ENCODE peak calls at places on chromosomes 13 and 19, in four cellular contexts. Y is GM13977, H is OCI-LY7, B is fibroblast of pulmonary artery. S is an unnamed sample.

GRCh38 chr19:45824041-45824471 is 8.9 kb upstream of the RSPH6A start:
- DNase-seq in H (no peak), Y (no peak), B (no peak), S (no peak)

GRCh38 chr19:35739275-35740107 is 2.8 kb downstream of the IGFLR1 start:
- DNase-seq in H (no peak), Y (peak; percentile 14), B (no peak), S (no peak)

GRCh38 chr19:45955905-45956608 is 17.6 kb downstream of the NOVA2 start:
- DNase-seq in Y (no peak), B (peak; percentile 93), H (no peak), S (no peak)

GRCh38 chr19:1855040-1855827 is 7.0 kb upstream of the REXO1 start:
- DNase-seq in H (peak; percentile 82), Y (peak; percentile 96), B (peak; percentile 85), S (peak; percentile 93)

GRCh38 chr13:52137489-52137888 is 8.6 kb upstream of the NEK5 start:
- DNase-seq in Y (no peak), H (no peak), B (no peak), S (no peak)

GRCh38 chr19:51181913-51182419 is 39.9 kb downstream of the SIGLEC7 start:
- DNase-seq in H (no peak), Y (no peak), B (no peak), S (no peak)

GRCh38 chr13:54657588-54657987 is 1629.0 kb downstream of the OLFM4 start:
- DNase-seq in B (no peak), Y (no peak), H (no peak), S (no peak)

GRCh38 chr19:17125728-17126677 is 50.4 kb downstream of the MYO9B start:
- DNase-seq in H (peak; percentile 67), B (peak; percentile 46), Y (peak; percentile 76), S (peak; percentile 80)

GRCh38 chr13:43573361-43573740 is 213.4 kb downstream of the ENOX1 start:
- DNase-seq in B (peak; percentile 48), Y (no peak), H (no peak), S (no peak)

DNA sequence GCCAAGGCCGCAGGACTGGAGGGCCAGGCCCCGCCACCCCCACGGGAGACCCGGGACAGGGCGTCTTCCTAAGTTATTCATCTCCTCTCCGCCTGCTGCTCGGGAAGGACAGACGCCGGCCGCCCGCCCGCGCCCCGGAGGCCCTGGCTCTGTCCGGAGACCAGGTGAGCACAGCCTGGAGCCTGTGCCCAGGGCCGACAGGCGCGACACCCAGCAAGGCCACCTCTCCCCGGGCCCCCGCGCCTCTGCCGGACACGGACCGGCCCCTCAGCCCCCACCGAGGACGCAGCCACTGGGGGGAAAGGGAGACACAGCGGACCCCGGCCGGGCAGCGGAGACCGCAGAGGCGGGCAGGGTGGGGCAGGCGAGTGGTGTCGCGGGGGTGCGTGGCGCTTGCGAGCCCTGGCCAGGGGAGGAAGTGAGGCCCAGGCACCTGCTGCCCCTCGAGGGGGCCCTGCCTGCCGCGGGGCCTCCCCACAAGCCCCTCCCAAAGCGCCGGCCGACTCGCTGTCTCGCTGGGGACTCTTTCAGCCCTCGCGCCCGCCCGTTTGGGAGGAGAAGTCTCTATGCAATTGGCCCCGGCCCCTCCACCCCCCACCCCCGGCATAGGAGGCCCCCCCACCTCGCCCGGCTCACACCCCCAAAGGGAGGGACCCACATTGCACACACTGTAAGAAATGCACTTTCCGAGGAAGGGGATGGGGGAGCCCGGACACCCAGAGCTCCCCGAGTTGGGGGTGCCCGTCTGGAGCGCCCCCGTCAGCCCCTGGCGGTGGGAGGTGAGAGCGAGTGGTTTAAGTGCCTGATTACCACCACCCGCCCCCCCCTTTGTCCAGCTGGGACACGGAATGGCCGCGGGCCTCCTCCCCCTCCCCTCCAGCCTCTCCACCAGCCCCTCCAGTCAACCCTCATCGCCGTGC is 17.0 kb downstream of the SMIM24 start:
- DNase-seq in B (no peak), Y (no peak), H (no peak), S (no peak)
- TF ChIP-seq CTCF in B (no peak), Y (no peak), H (no peak), S (no peak)

GRCh38 chr19:19644054-19644388 is 564 bp upstream of the GMIP start:
- DNase-seq in H (no peak), B (no peak), Y (no peak), S (no peak)
- TF ChIP-seq CTCF in H (peak; percentile 57), B (no peak), Y (no peak), S (no peak)

GRCh38 chr13:41505209-41505835 is 48.0 kb downstream of the RGCC start:
- DNase-seq in Y (no peak), B (peak; percentile 80), H (no peak), S (no peak)
- TF ChIP-seq CTCF in Y (no peak), B (no peak), H (no peak), S (no peak)

GRCh38 chr19:30105316-30105715 is 163.3 kb downstream of the URI1 start:
- DNase-seq in Y (no peak), H (no peak), B (no peak), S (no peak)
- TF ChIP-seq CTCF in Y (no peak), H (no peak), B (no peak), S (no peak)

GRCh38 chr19:44714597-44715169 is 15.7 kb downstream of the CEACAM16 start:
- DNase-seq in H (no peak), Y (no peak), B (no peak), S (no peak)
- TF ChIP-seq CTCF in H (no peak), Y (no peak), B (no peak), S (no peak)

GRCh38 chr13:106533940-106534843 is 1.3 kb downstream of the EFNB2 start:
- DNase-seq in B (peak; percentile 69), Y (peak; percentile 28), H (no peak), S (peak; percentile 17)

GRCh38 chr13:106534844-106535551 is 464 bp downstream of the EFNB2 start:
- DNase-seq in Y (peak; percentile 57), H (peak; percentile 4), B (peak; percentile 29), S (peak; percentile 28)

GRCh38 chr13:106536244-106537034 is 977 bp upstream of the EFNB2 start:
- DNase-seq in H (peak; percentile 80), B (peak; percentile 91), Y (peak; percentile 84), S (peak; percentile 75)

GRCh38 chr13:106537521-106537920 is 2.1 kb upstream of the EFNB2 start:
- DNase-seq in Y (no peak), H (no peak), B (no peak), S (no peak)

DNA sequence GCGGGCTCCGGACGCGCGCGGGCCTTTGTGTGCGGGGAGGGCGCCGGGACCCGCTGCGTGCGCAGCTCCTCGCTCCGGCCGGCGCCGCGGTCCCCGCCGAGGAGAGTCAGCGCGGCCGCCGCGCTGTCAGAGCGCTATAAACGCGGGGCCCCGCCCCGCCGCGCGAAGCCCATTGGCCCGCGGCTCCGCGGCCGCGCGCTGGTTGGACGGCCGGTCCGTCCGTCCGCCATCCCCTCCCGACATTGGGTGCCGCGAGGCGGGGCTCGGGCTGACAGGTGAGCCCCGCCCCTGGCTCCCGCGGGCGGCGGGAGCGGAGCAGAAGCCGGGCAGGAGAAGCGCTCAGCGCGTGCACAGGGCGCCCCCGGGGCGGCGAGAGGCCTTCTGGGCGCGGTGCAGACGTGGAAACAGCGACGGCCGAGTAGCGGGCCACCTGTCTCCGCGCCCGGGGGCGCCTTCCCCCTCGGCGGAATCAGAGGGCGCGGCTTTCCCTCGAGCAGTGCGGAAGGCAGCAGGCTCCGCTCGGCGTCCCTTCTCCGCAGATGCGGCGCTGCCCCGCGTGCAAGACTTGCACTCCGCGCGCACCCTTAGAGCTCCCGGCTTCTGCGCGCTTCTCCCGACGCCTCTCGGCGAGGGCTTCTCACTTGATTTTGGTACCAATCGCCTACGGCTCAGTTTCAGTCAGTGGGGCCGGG is at the start of gene EFNB2:
- DNase-seq in B (peak; percentile 92), H (peak; percentile 89), Y (peak; percentile 99), S (peak; percentile 98)
- TF ChIP-seq CTCF in B (no peak), H (no peak), Y (peak; percentile 17), S (peak; percentile 24)

DNA sequence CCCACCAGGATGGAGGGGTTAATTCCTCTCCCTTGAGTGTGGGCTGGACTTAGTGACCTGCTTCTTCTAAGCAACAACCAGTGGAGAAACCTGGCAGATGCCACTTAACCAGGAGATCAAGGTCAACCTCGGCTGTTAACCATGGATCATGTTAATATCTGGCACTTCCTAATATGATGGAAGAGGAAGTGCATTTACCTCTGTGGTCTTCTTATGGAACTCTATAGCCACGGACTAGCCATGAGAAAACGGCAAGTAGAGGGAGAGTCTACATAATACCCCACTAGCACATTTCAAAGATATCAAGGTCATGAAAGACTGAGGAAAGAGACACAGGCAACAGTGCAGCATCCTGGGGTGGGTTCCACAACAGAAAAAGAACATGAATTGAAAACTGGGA is 31.4 kb downstream of the MLLT1 start:
- DNase-seq in H (no peak), Y (no peak), B (no peak), S (no peak)
- TF ChIP-seq CTCF in H (no peak), Y (no peak), B (no peak), S (no peak)

GRCh38 chr13:100399455-100399854 is 189.1 kb downstream of the GGACT start:
- DNase-seq in Y (no peak), H (no peak), B (no peak), S (no peak)
- TF ChIP-seq CTCF in Y (no peak), H (no peak), B (no peak), S (no peak)

GRCh38 chr13:98879965-98880364 is 97.9 kb downstream of the DOCK9 start:
- DNase-seq in B (no peak), H (peak; percentile 73), Y (no peak), S (no peak)

GRCh38 chr13:98878421-98879126 is 99.3 kb downstream of the DOCK9 start:
- DNase-seq in B (no peak), H (no peak), Y (no peak), S (no peak)

GRCh38 chr13:98877936-98878335 is 99.9 kb downstream of the DOCK9 start:
- DNase-seq in H (no peak), Y (no peak), B (no peak), S (no peak)

GRCh38 chr13:98880673-98881072 is 97.2 kb downstream of the DOCK9 start:
- DNase-seq in B (no peak), Y (no peak), H (no peak), S (no peak)

GRCh38 chr13:98879127-98879520 is 98.7 kb downstream of the DOCK9 start:
- DNase-seq in Y (no peak), H (no peak), B (no peak), S (no peak)
- TF ChIP-seq CTCF in Y (no peak), H (no peak), B (no peak), S (no peak)

S was measured in GM10248.